ENCODE peak calls at places on chromosome 6, in six cellular contexts. Y is IMR-90, U is aorta, W is right cardiac atrium, S is brain microvascular endothelial cell, E is endothelial cell of umbilical vein. M is an unnamed sample. For H3K27me3, the result is how much of the 10 kb centered on the place peaks cover.

GRCh38 chr6:129853996-129854711 is 7.0 kb downstream of the TMEM244 start:
- DNase-seq in E (peak), W (no peak), U (no peak), Y (peak), S (peak), M (no peak)

GRCh38 chr6:113819169-113819830 is 37.8 kb upstream of the MARCKS start:
- DNase-seq in E (no peak), U (no peak), S (no peak), Y (no peak), W (no peak), M (no peak)

GRCh38 chr6:5782783-5783567 is 223.8 kb downstream of the NRN1 start:
- DNase-seq in U (peak), W (peak), Y (peak), E (no peak), S (no peak), M (peak)

GRCh38 chr6:20365456-20365855 is 36.2 kb upstream of the E2F3 start:
- DNase-seq in S (no peak), Y (no peak), U (no peak), W (no peak), E (no peak), M (no peak)

GRCh38 chr6:85887467-85887866 is 244.8 kb upstream of the SYNCRIP start:
- DNase-seq in U (no peak), S (no peak), W (no peak), E (no peak), Y (no peak), M (no peak)

GRCh38 chr6:68891419-68891818 is 256.3 kb downstream of the ADGRB3 start:
- DNase-seq in Y (no peak), W (no peak), U (no peak), S (no peak), E (no peak), M (no peak)

GRCh38 chr6:88157106-88157505 is 9.0 kb downstream of the CNR1 start:
- DNase-seq in U (no peak), W (no peak), E (no peak), S (no peak), Y (no peak), M (peak)

GRCh38 chr6:88349511-88349910 is 183.4 kb upstream of the CNR1 start:
- DNase-seq in S (no peak), U (no peak), Y (no peak), E (peak), W (no peak), M (no peak)

GRCh38 chr6:34152042-34152524 is 6.2 kb upstream of the GRM4 start:
- DNase-seq in Y (no peak), W (no peak), S (no peak), U (no peak), E (no peak), M (peak)

GRCh38 chr6:42041131-42042055 is 8.9 kb upstream of the TAF8 start:
- DNase-seq in E (no peak), S (no peak), Y (no peak), W (peak), U (no peak), M (no peak)

GRCh38 chr6:37287519-37288157 is 29.7 kb upstream of the TMEM217 start:
- DNase-seq in W (no peak), U (no peak), S (no peak), E (no peak), Y (no peak), M (no peak)

GRCh38 chr6:72616406-72617015 is 5.4 kb upstream of the KCNQ5 start:
- DNase-seq in E (peak), S (no peak), U (no peak), W (no peak), Y (peak), M (no peak)

GRCh38 chr6:140537834-140538680 is 1163.6 kb upstream of the CITED2 start:
- DNase-seq in Y (peak), U (no peak), W (no peak), S (peak), E (peak), M (no peak)

GRCh38 chr6:104940881-104941693 is 15.8 kb upstream of the LIN28B start:
- DNase-seq in Y (peak), U (no peak), E (peak), S (no peak), W (peak), M (peak)
- H3K27me3 ChIP-seq in Y (under half), U (under half), E (half or more), S (under half), W (under half), M (under half)

DNA sequence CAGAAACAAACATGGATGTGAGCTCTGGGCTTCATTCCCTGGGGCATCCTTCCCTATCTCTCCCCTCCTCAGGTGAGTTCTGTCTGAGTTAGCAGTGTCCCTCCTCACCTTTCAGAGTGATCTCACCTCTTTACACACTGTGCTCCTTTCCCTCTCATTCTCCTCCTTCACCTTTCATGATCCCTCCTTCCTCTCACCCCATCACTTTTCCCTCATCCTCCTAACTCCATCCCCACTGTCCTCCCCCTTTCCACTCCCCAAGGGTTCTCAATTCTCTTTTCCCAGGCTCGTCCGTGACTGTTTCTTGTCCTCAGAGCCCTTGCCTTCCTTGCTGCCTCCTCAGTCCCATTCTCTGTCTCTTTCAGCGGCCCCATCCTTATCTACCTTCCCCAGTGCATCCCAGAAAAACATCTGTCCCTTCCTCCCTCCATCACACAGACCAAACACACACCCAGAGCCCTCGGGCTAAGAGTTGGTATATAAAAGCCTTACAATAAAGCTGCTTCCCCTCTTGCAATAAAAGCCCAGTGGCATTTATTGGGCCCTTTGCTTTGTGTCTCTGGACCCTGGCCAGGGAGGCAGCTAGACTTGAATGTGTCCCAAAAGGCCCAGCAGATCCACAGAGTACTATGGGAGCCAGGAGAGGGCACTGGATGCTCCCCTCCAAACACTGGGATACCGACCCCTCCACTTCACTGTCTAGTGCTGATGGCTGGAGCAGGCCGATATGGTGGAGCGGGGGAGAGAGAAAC is 1.9 kb downstream of the RNF39 start:
- DNase-seq in S (no peak), U (no peak), E (no peak), Y (no peak), W (no peak), M (peak)
- H3K27me3 ChIP-seq in S (half or more), U (under half), E (half or more), Y (half or more), W (under half), M (half or more)

GRCh38 chr6:28811873-28812272 is 111.9 kb downstream of the TRIM27 start:
- DNase-seq in W (no peak), U (no peak), S (no peak), Y (peak), E (no peak), M (peak)

GRCh38 chr6:28810655-28811053 is 113.1 kb downstream of the TRIM27 start:
- DNase-seq in S (no peak), E (no peak), Y (no peak), W (no peak), U (no peak), M (no peak)

GRCh38 chr6:28807682-28808280 is 116.0 kb downstream of the TRIM27 start:
- DNase-seq in U (no peak), S (peak), W (no peak), E (peak), Y (peak), M (peak)

GRCh38 chr6:28809947-28810654 is 113.7 kb downstream of the TRIM27 start:
- DNase-seq in Y (no peak), W (no peak), S (no peak), E (no peak), U (no peak), M (no peak)

GRCh38 chr6:28808383-28808782 is 115.4 kb downstream of the TRIM27 start:
- DNase-seq in W (no peak), U (no peak), S (no peak), Y (no peak), E (no peak), M (no peak)
- H3K27me3 ChIP-seq in W (under half), U (under half), S (under half), Y (under half), E (half or more), M (half or more)

DNA sequence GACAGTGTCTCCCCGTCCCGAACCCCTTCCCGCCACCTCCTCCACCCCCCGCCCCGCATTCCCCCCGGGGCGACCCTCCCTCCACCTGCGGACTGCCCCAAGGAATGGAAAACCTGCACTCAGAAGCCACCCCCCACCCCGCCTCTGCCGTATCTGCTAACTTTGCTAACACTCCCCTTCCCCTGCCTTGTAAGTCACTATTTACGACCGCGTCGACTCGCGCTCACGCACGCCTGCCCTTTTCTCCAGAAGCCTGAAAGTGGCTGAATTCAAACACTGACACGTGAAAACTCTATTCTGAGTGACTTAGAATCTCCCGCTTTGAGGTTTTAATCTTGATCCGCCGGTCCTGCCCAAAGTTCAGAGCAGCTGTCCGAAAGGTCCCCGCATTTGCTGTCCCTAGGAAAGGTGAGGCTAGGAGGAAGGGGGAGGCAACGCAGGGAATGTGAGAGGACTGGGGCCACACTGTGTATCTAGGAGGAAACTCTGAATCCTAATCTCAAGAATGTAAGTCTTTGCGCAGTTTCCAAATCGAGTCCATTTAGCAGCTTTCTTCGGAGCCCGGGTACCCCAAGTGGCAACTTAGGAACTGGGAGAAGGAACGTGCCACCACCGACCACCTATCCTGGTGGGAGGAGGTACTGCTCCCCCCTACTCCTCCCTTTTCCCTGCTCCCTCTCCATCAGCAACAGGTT is 9.3 kb upstream of the POU3F2 start:
- DNase-seq in U (no peak), E (no peak), Y (no peak), W (no peak), S (no peak), M (peak)
- H3K27me3 ChIP-seq in U (under half), E (half or more), Y (half or more), W (under half), S (half or more), M (half or more)

GRCh38 chr6:50826037-50826761 is 7.5 kb downstream of the TFAP2B start:
- DNase-seq in W (no peak), U (no peak), S (no peak), Y (no peak), E (no peak), M (no peak)

GRCh38 chr6:50825375-50826036 is 6.8 kb downstream of the TFAP2B start:
- DNase-seq in Y (no peak), U (no peak), S (no peak), E (no peak), W (peak), M (no peak)

GRCh38 chr6:50824505-50824904 is 5.8 kb downstream of the TFAP2B start:
- DNase-seq in Y (no peak), E (no peak), S (no peak), W (no peak), U (no peak), M (peak)

GRCh38 chr6:50829898-50830439 is 11.3 kb downstream of the TFAP2B start:
- DNase-seq in S (no peak), U (no peak), W (no peak), E (no peak), Y (no peak), M (no peak)

DNA sequence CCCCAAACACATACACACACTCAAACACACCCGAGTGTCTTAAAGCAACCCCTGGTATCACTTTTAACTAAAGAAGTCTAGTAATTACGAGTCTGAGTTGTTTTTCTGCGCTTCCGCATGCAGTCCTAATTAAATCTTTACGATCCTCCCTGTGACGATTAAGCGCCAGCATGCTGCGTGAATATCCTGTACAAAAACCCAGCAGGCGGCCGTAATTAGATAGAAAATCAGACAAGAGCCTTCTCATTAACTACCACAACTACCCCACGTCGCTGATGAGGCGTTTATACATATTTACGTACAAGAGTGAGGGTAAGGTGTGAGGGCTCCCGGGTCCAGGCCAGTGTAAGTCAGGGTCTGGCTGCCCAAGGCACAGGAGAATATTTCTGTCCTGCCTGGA is 8.1 kb downstream of the TFAP2B start:
- DNase-seq in Y (no peak), S (no peak), U (no peak), W (no peak), E (no peak), M (no peak)
- H3K27me3 ChIP-seq in Y (under half), S (under half), U (under half), W (under half), E (half or more), M (half or more)